ENCODE peak calls at places on chromosomes 16 and 17, in six cellular contexts. One of them, this sample, is unnamed.

GRCh38 chr17:1627987-1628855 is at the start of gene SLC43A2:
- DNase-seq in activated T-cell treated with anti-CD3 and anti-CD28 coated beads for 24 hours: peak; percentile 70
- DNase-seq in Right ventricle myocardium superior: peak; percentile 90
- DNase-seq in stimulated activated CD8-positive, alpha-beta memory T cell treated with anti-CD3 and anti-CD28 coated beads, Interleukin-2, amount 100 ng/mL, for 48 hours: peak; percentile 67
- DNase-seq in body of pancreas: peak; percentile 85
- DNase-seq in NCI-H526 treated with DMSO at 0.1 percent for 48 hours: peak; percentile 72
- DNase-seq in this sample: peak; percentile 89

GRCh38 chr17:6476834-6477210 is 32.6 kb downstream of the PIMREG start:
- DNase-seq in activated T-cell treated with anti-CD3 and anti-CD28 coated beads for 24 hours: no peak
- DNase-seq in Right ventricle myocardium superior: no peak
- DNase-seq in stimulated activated CD8-positive, alpha-beta memory T cell treated with anti-CD3 and anti-CD28 coated beads, Interleukin-2, amount 100 ng/mL, for 48 hours: no peak
- DNase-seq in body of pancreas: no peak
- DNase-seq in NCI-H526 treated with DMSO at 0.1 percent for 48 hours: no peak
- DNase-seq in this sample: peak; percentile 38

GRCh38 chr16:26672206-26672605 is 394.5 kb upstream of the C16orf82 start:
- DNase-seq in activated T-cell treated with anti-CD3 and anti-CD28 coated beads for 24 hours: peak; percentile 35
- DNase-seq in Right ventricle myocardium superior: no peak
- DNase-seq in stimulated activated CD8-positive, alpha-beta memory T cell treated with anti-CD3 and anti-CD28 coated beads, Interleukin-2, amount 100 ng/mL, for 48 hours: peak; percentile 9
- DNase-seq in body of pancreas: no peak
- DNase-seq in NCI-H526 treated with DMSO at 0.1 percent for 48 hours: no peak
- DNase-seq in this sample: no peak

GRCh38 chr17:46815474-46816353 is 2.8 kb downstream of the WNT3 start:
- DNase-seq in activated T-cell treated with anti-CD3 and anti-CD28 coated beads for 24 hours: no peak
- DNase-seq in Right ventricle myocardium superior: no peak
- DNase-seq in stimulated activated CD8-positive, alpha-beta memory T cell treated with anti-CD3 and anti-CD28 coated beads, Interleukin-2, amount 100 ng/mL, for 48 hours: no peak
- DNase-seq in body of pancreas: no peak
- DNase-seq in NCI-H526 treated with DMSO at 0.1 percent for 48 hours: no peak
- DNase-seq in this sample: no peak

GRCh38 chr16:50323335-50324011 is 45.3 kb downstream of the BRD7 start:
- DNase-seq in activated T-cell treated with anti-CD3 and anti-CD28 coated beads for 24 hours: no peak
- DNase-seq in Right ventricle myocardium superior: no peak
- DNase-seq in stimulated activated CD8-positive, alpha-beta memory T cell treated with anti-CD3 and anti-CD28 coated beads, Interleukin-2, amount 100 ng/mL, for 48 hours: no peak
- DNase-seq in body of pancreas: peak; percentile 15
- DNase-seq in NCI-H526 treated with DMSO at 0.1 percent for 48 hours: no peak
- DNase-seq in this sample: no peak

GRCh38 chr17:82338858-82339633 is 5.5 kb upstream of the SECTM1 start:
- DNase-seq in activated T-cell treated with anti-CD3 and anti-CD28 coated beads for 24 hours: no peak
- DNase-seq in Right ventricle myocardium superior: peak; percentile 49
- DNase-seq in stimulated activated CD8-positive, alpha-beta memory T cell treated with anti-CD3 and anti-CD28 coated beads, Interleukin-2, amount 100 ng/mL, for 48 hours: no peak
- DNase-seq in body of pancreas: peak; percentile 55
- DNase-seq in NCI-H526 treated with DMSO at 0.1 percent for 48 hours: no peak
- DNase-seq in this sample: peak; percentile 68

GRCh38 chr17:32116937-32117336 is 25.4 kb upstream of the RHOT1 start:
- DNase-seq in activated T-cell treated with anti-CD3 and anti-CD28 coated beads for 24 hours: no peak
- DNase-seq in Right ventricle myocardium superior: no peak
- DNase-seq in stimulated activated CD8-positive, alpha-beta memory T cell treated with anti-CD3 and anti-CD28 coated beads, Interleukin-2, amount 100 ng/mL, for 48 hours: no peak
- DNase-seq in body of pancreas: no peak
- DNase-seq in NCI-H526 treated with DMSO at 0.1 percent for 48 hours: no peak
- DNase-seq in this sample: no peak

GRCh38 chr17:76086384-76086783 is 7.4 kb downstream of the ZACN start:
- DNase-seq in activated T-cell treated with anti-CD3 and anti-CD28 coated beads for 24 hours: no peak
- DNase-seq in Right ventricle myocardium superior: no peak
- DNase-seq in stimulated activated CD8-positive, alpha-beta memory T cell treated with anti-CD3 and anti-CD28 coated beads, Interleukin-2, amount 100 ng/mL, for 48 hours: no peak
- DNase-seq in body of pancreas: no peak
- DNase-seq in NCI-H526 treated with DMSO at 0.1 percent for 48 hours: no peak
- DNase-seq in this sample: peak; percentile 22

GRCh38 chr16:67311607-67312449 is 14.7 kb downstream of the KCTD19 start:
- DNase-seq in activated T-cell treated with anti-CD3 and anti-CD28 coated beads for 24 hours: peak; percentile 80
- DNase-seq in Right ventricle myocardium superior: no peak
- DNase-seq in stimulated activated CD8-positive, alpha-beta memory T cell treated with anti-CD3 and anti-CD28 coated beads, Interleukin-2, amount 100 ng/mL, for 48 hours: peak; percentile 76
- DNase-seq in body of pancreas: no peak
- DNase-seq in NCI-H526 treated with DMSO at 0.1 percent for 48 hours: no peak
- DNase-seq in this sample: no peak

GRCh38 chr16:31367875-31368274 is 12.9 kb downstream of the ITGAX start:
- DNase-seq in activated T-cell treated with anti-CD3 and anti-CD28 coated beads for 24 hours: no peak
- DNase-seq in Right ventricle myocardium superior: no peak
- DNase-seq in stimulated activated CD8-positive, alpha-beta memory T cell treated with anti-CD3 and anti-CD28 coated beads, Interleukin-2, amount 100 ng/mL, for 48 hours: no peak
- DNase-seq in body of pancreas: no peak
- DNase-seq in NCI-H526 treated with DMSO at 0.1 percent for 48 hours: no peak
- DNase-seq in this sample: no peak

GRCh38 chr17:43554857-43555256 is 8.7 kb upstream of the ETV4 start:
- DNase-seq in activated T-cell treated with anti-CD3 and anti-CD28 coated beads for 24 hours: no peak
- DNase-seq in Right ventricle myocardium superior: no peak
- DNase-seq in stimulated activated CD8-positive, alpha-beta memory T cell treated with anti-CD3 and anti-CD28 coated beads, Interleukin-2, amount 100 ng/mL, for 48 hours: no peak
- DNase-seq in body of pancreas: no peak
- DNase-seq in NCI-H526 treated with DMSO at 0.1 percent for 48 hours: no peak
- DNase-seq in this sample: no peak

GRCh38 chr17:49567871-49568694 is 7.6 kb upstream of the NXPH3 start:
- DNase-seq in activated T-cell treated with anti-CD3 and anti-CD28 coated beads for 24 hours: peak; percentile 80
- DNase-seq in Right ventricle myocardium superior: peak; percentile 94
- DNase-seq in stimulated activated CD8-positive, alpha-beta memory T cell treated with anti-CD3 and anti-CD28 coated beads, Interleukin-2, amount 100 ng/mL, for 48 hours: peak; percentile 83
- DNase-seq in body of pancreas: peak; percentile 94
- DNase-seq in NCI-H526 treated with DMSO at 0.1 percent for 48 hours: peak; percentile 69
- DNase-seq in this sample: peak; percentile 89

GRCh38 chr16:85555549-85556455 is 57.3 kb upstream of the GSE1 start:
- DNase-seq in activated T-cell treated with anti-CD3 and anti-CD28 coated beads for 24 hours: no peak
- DNase-seq in Right ventricle myocardium superior: peak; percentile 57
- DNase-seq in stimulated activated CD8-positive, alpha-beta memory T cell treated with anti-CD3 and anti-CD28 coated beads, Interleukin-2, amount 100 ng/mL, for 48 hours: no peak
- DNase-seq in body of pancreas: peak; percentile 78
- DNase-seq in NCI-H526 treated with DMSO at 0.1 percent for 48 hours: peak; percentile 60
- DNase-seq in this sample: peak; percentile 78

GRCh38 chr16:57352636-57353047 is 5.9 kb upstream of the CCL22 start:
- DNase-seq in activated T-cell treated with anti-CD3 and anti-CD28 coated beads for 24 hours: no peak
- DNase-seq in Right ventricle myocardium superior: no peak
- DNase-seq in stimulated activated CD8-positive, alpha-beta memory T cell treated with anti-CD3 and anti-CD28 coated beads, Interleukin-2, amount 100 ng/mL, for 48 hours: no peak
- DNase-seq in body of pancreas: no peak
- DNase-seq in NCI-H526 treated with DMSO at 0.1 percent for 48 hours: no peak
- DNase-seq in this sample: no peak

GRCh38 chr16:58515871-58516767 is 802 bp downstream of the SETD6 start:
- DNase-seq in activated T-cell treated with anti-CD3 and anti-CD28 coated beads for 24 hours: no peak
- DNase-seq in Right ventricle myocardium superior: peak; percentile 62
- DNase-seq in stimulated activated CD8-positive, alpha-beta memory T cell treated with anti-CD3 and anti-CD28 coated beads, Interleukin-2, amount 100 ng/mL, for 48 hours: peak; percentile 34
- DNase-seq in body of pancreas: peak; percentile 85
- DNase-seq in NCI-H526 treated with DMSO at 0.1 percent for 48 hours: no peak
- DNase-seq in this sample: peak; percentile 84

GRCh38 chr17:48499248-48499647 is 31.6 kb downstream of the HOXB1 start:
- DNase-seq in activated T-cell treated with anti-CD3 and anti-CD28 coated beads for 24 hours: no peak
- DNase-seq in Right ventricle myocardium superior: no peak
- DNase-seq in stimulated activated CD8-positive, alpha-beta memory T cell treated with anti-CD3 and anti-CD28 coated beads, Interleukin-2, amount 100 ng/mL, for 48 hours: no peak
- DNase-seq in body of pancreas: no peak
- DNase-seq in NCI-H526 treated with DMSO at 0.1 percent for 48 hours: no peak
- DNase-seq in this sample: no peak

GRCh38 chr16:87227651-87228015 is 89.6 kb downstream of the C16orf95 start:
- DNase-seq in activated T-cell treated with anti-CD3 and anti-CD28 coated beads for 24 hours: no peak
- DNase-seq in Right ventricle myocardium superior: peak; percentile 58
- DNase-seq in stimulated activated CD8-positive, alpha-beta memory T cell treated with anti-CD3 and anti-CD28 coated beads, Interleukin-2, amount 100 ng/mL, for 48 hours: no peak
- DNase-seq in body of pancreas: no peak
- DNase-seq in NCI-H526 treated with DMSO at 0.1 percent for 48 hours: no peak
- DNase-seq in this sample: no peak

GRCh38 chr17:34979153-34979552 is 1.2 kb upstream of the LIG3 start:
- DNase-seq in activated T-cell treated with anti-CD3 and anti-CD28 coated beads for 24 hours: no peak
- DNase-seq in Right ventricle myocardium superior: no peak
- DNase-seq in stimulated activated CD8-positive, alpha-beta memory T cell treated with anti-CD3 and anti-CD28 coated beads, Interleukin-2, amount 100 ng/mL, for 48 hours: no peak
- DNase-seq in body of pancreas: no peak
- DNase-seq in NCI-H526 treated with DMSO at 0.1 percent for 48 hours: no peak
- DNase-seq in this sample: no peak

GRCh38 chr17:82917656-82918345 is 78.0 kb upstream of the ZNF750 start:
- DNase-seq in activated T-cell treated with anti-CD3 and anti-CD28 coated beads for 24 hours: no peak
- DNase-seq in Right ventricle myocardium superior: no peak
- DNase-seq in stimulated activated CD8-positive, alpha-beta memory T cell treated with anti-CD3 and anti-CD28 coated beads, Interleukin-2, amount 100 ng/mL, for 48 hours: peak; percentile 28
- DNase-seq in body of pancreas: peak; percentile 42
- DNase-seq in NCI-H526 treated with DMSO at 0.1 percent for 48 hours: no peak
- DNase-seq in this sample: peak; percentile 30

GRCh38 chr16:71430744-71431143 is 11.1 kb downstream of the TLE7 start:
- DNase-seq in activated T-cell treated with anti-CD3 and anti-CD28 coated beads for 24 hours: no peak
- DNase-seq in Right ventricle myocardium superior: no peak
- DNase-seq in stimulated activated CD8-positive, alpha-beta memory T cell treated with anti-CD3 and anti-CD28 coated beads, Interleukin-2, amount 100 ng/mL, for 48 hours: no peak
- DNase-seq in body of pancreas: no peak
- DNase-seq in NCI-H526 treated with DMSO at 0.1 percent for 48 hours: no peak
- DNase-seq in this sample: no peak

GRCh38 chr17:62860962-62861873 is 53.1 kb upstream of the MARCHF10 start:
- DNase-seq in activated T-cell treated with anti-CD3 and anti-CD28 coated beads for 24 hours: no peak
- DNase-seq in Right ventricle myocardium superior: no peak
- DNase-seq in stimulated activated CD8-positive, alpha-beta memory T cell treated with anti-CD3 and anti-CD28 coated beads, Interleukin-2, amount 100 ng/mL, for 48 hours: no peak
- DNase-seq in body of pancreas: no peak
- DNase-seq in NCI-H526 treated with DMSO at 0.1 percent for 48 hours: no peak
- DNase-seq in this sample: no peak

GRCh38 chr17:57585341-57586098 is 159.6 kb downstream of the CCDC182 start:
- DNase-seq in activated T-cell treated with anti-CD3 and anti-CD28 coated beads for 24 hours: no peak
- DNase-seq in Right ventricle myocardium superior: no peak
- DNase-seq in stimulated activated CD8-positive, alpha-beta memory T cell treated with anti-CD3 and anti-CD28 coated beads, Interleukin-2, amount 100 ng/mL, for 48 hours: no peak
- DNase-seq in body of pancreas: no peak
- DNase-seq in NCI-H526 treated with DMSO at 0.1 percent for 48 hours: no peak
- DNase-seq in this sample: no peak

GRCh38 chr16:4032768-4033167 is 83.5 kb downstream of the ADCY9 start:
- DNase-seq in activated T-cell treated with anti-CD3 and anti-CD28 coated beads for 24 hours: no peak
- DNase-seq in Right ventricle myocardium superior: peak; percentile 65
- DNase-seq in stimulated activated CD8-positive, alpha-beta memory T cell treated with anti-CD3 and anti-CD28 coated beads, Interleukin-2, amount 100 ng/mL, for 48 hours: no peak
- DNase-seq in body of pancreas: peak; percentile 94
- DNase-seq in NCI-H526 treated with DMSO at 0.1 percent for 48 hours: no peak
- DNase-seq in this sample: peak; percentile 82

GRCh38 chr16:11625769-11626168 is 39.0 kb upstream of the LITAF start:
- DNase-seq in activated T-cell treated with anti-CD3 and anti-CD28 coated beads for 24 hours: no peak
- DNase-seq in Right ventricle myocardium superior: no peak
- DNase-seq in stimulated activated CD8-positive, alpha-beta memory T cell treated with anti-CD3 and anti-CD28 coated beads, Interleukin-2, amount 100 ng/mL, for 48 hours: no peak
- DNase-seq in body of pancreas: no peak
- DNase-seq in NCI-H526 treated with DMSO at 0.1 percent for 48 hours: no peak
- DNase-seq in this sample: no peak

GRCh38 chr16:80300456-80300855 is 240.3 kb upstream of the DYNLRB2 start:
- DNase-seq in activated T-cell treated with anti-CD3 and anti-CD28 coated beads for 24 hours: no peak
- DNase-seq in Right ventricle myocardium superior: no peak
- DNase-seq in stimulated activated CD8-positive, alpha-beta memory T cell treated with anti-CD3 and anti-CD28 coated beads, Interleukin-2, amount 100 ng/mL, for 48 hours: no peak
- DNase-seq in body of pancreas: no peak
- DNase-seq in NCI-H526 treated with DMSO at 0.1 percent for 48 hours: no peak
- DNase-seq in this sample: no peak

GRCh38 chr17:40452921-40453378 is 9.7 kb downstream of the IGFBP4 start:
- DNase-seq in activated T-cell treated with anti-CD3 and anti-CD28 coated beads for 24 hours: no peak
- DNase-seq in Right ventricle myocardium superior: no peak
- DNase-seq in stimulated activated CD8-positive, alpha-beta memory T cell treated with anti-CD3 and anti-CD28 coated beads, Interleukin-2, amount 100 ng/mL, for 48 hours: no peak
- DNase-seq in body of pancreas: no peak
- DNase-seq in NCI-H526 treated with DMSO at 0.1 percent for 48 hours: no peak
- DNase-seq in this sample: no peak

GRCh38 chr17:53316988-53317387 is 505.7 kb upstream of the KIF2B start:
- DNase-seq in activated T-cell treated with anti-CD3 and anti-CD28 coated beads for 24 hours: no peak
- DNase-seq in Right ventricle myocardium superior: no peak
- DNase-seq in stimulated activated CD8-positive, alpha-beta memory T cell treated with anti-CD3 and anti-CD28 coated beads, Interleukin-2, amount 100 ng/mL, for 48 hours: no peak
- DNase-seq in body of pancreas: no peak
- DNase-seq in NCI-H526 treated with DMSO at 0.1 percent for 48 hours: no peak
- DNase-seq in this sample: no peak

GRCh38 chr17:9174779-9175574 is 153.7 kb downstream of the NTN1 start:
- DNase-seq in activated T-cell treated with anti-CD3 and anti-CD28 coated beads for 24 hours: no peak
- DNase-seq in Right ventricle myocardium superior: peak; percentile 64
- DNase-seq in stimulated activated CD8-positive, alpha-beta memory T cell treated with anti-CD3 and anti-CD28 coated beads, Interleukin-2, amount 100 ng/mL, for 48 hours: no peak
- DNase-seq in body of pancreas: no peak
- DNase-seq in NCI-H526 treated with DMSO at 0.1 percent for 48 hours: no peak
- DNase-seq in this sample: no peak

GRCh38 chr17:13084420-13084819 is 66.6 kb upstream of the ELAC2 start:
- DNase-seq in activated T-cell treated with anti-CD3 and anti-CD28 coated beads for 24 hours: no peak
- DNase-seq in Right ventricle myocardium superior: no peak
- DNase-seq in stimulated activated CD8-positive, alpha-beta memory T cell treated with anti-CD3 and anti-CD28 coated beads, Interleukin-2, amount 100 ng/mL, for 48 hours: no peak
- DNase-seq in body of pancreas: no peak
- DNase-seq in NCI-H526 treated with DMSO at 0.1 percent for 48 hours: no peak
- DNase-seq in this sample: no peak

GRCh38 chr16:48123104-48123788 is 32.5 kb downstream of the ABCC12 start:
- DNase-seq in activated T-cell treated with anti-CD3 and anti-CD28 coated beads for 24 hours: peak; percentile 60
- DNase-seq in Right ventricle myocardium superior: no peak
- DNase-seq in stimulated activated CD8-positive, alpha-beta memory T cell treated with anti-CD3 and anti-CD28 coated beads, Interleukin-2, amount 100 ng/mL, for 48 hours: peak; percentile 57
- DNase-seq in body of pancreas: no peak
- DNase-seq in NCI-H526 treated with DMSO at 0.1 percent for 48 hours: no peak
- DNase-seq in this sample: no peak

GRCh38 chr17:7740481-7741001 is 23.0 kb downstream of the DNAH2 start:
- DNase-seq in activated T-cell treated with anti-CD3 and anti-CD28 coated beads for 24 hours: no peak
- DNase-seq in Right ventricle myocardium superior: peak; percentile 53
- DNase-seq in stimulated activated CD8-positive, alpha-beta memory T cell treated with anti-CD3 and anti-CD28 coated beads, Interleukin-2, amount 100 ng/mL, for 48 hours: no peak
- DNase-seq in body of pancreas: peak; percentile 14
- DNase-seq in NCI-H526 treated with DMSO at 0.1 percent for 48 hours: no peak
- DNase-seq in this sample: no peak

GRCh38 chr17:8649157-8650118 is 18.9 kb upstream of the MYH10 start:
- DNase-seq in activated T-cell treated with anti-CD3 and anti-CD28 coated beads for 24 hours: no peak
- DNase-seq in Right ventricle myocardium superior: no peak
- DNase-seq in stimulated activated CD8-positive, alpha-beta memory T cell treated with anti-CD3 and anti-CD28 coated beads, Interleukin-2, amount 100 ng/mL, for 48 hours: no peak
- DNase-seq in body of pancreas: no peak
- DNase-seq in NCI-H526 treated with DMSO at 0.1 percent for 48 hours: no peak
- DNase-seq in this sample: no peak

GRCh38 chr16:9134739-9135138 is 43.3 kb downstream of the HAPSTR1 start:
- DNase-seq in activated T-cell treated with anti-CD3 and anti-CD28 coated beads for 24 hours: peak; percentile 38
- DNase-seq in Right ventricle myocardium superior: peak; percentile 66
- DNase-seq in stimulated activated CD8-positive, alpha-beta memory T cell treated with anti-CD3 and anti-CD28 coated beads, Interleukin-2, amount 100 ng/mL, for 48 hours: peak; percentile 40
- DNase-seq in body of pancreas: peak; percentile 62
- DNase-seq in NCI-H526 treated with DMSO at 0.1 percent for 48 hours: peak; percentile 17
- DNase-seq in this sample: peak; percentile 68

GRCh38 chr16:48556913-48557351 is 53.0 kb downstream of the N4BP1 start:
- DNase-seq in activated T-cell treated with anti-CD3 and anti-CD28 coated beads for 24 hours: peak; percentile 39
- DNase-seq in Right ventricle myocardium superior: no peak
- DNase-seq in stimulated activated CD8-positive, alpha-beta memory T cell treated with anti-CD3 and anti-CD28 coated beads, Interleukin-2, amount 100 ng/mL, for 48 hours: no peak
- DNase-seq in body of pancreas: no peak
- DNase-seq in NCI-H526 treated with DMSO at 0.1 percent for 48 hours: no peak
- DNase-seq in this sample: no peak

GRCh38 chr17:35289222-35289621 is 46.4 kb downstream of the SLFN5 start:
- DNase-seq in activated T-cell treated with anti-CD3 and anti-CD28 coated beads for 24 hours: no peak
- DNase-seq in Right ventricle myocardium superior: no peak
- DNase-seq in stimulated activated CD8-positive, alpha-beta memory T cell treated with anti-CD3 and anti-CD28 coated beads, Interleukin-2, amount 100 ng/mL, for 48 hours: no peak
- DNase-seq in body of pancreas: no peak
- DNase-seq in NCI-H526 treated with DMSO at 0.1 percent for 48 hours: no peak
- DNase-seq in this sample: no peak

GRCh38 chr16:10151718-10152117 is 30.5 kb downstream of the GRIN2A start:
- DNase-seq in activated T-cell treated with anti-CD3 and anti-CD28 coated beads for 24 hours: no peak
- DNase-seq in Right ventricle myocardium superior: no peak
- DNase-seq in stimulated activated CD8-positive, alpha-beta memory T cell treated with anti-CD3 and anti-CD28 coated beads, Interleukin-2, amount 100 ng/mL, for 48 hours: no peak
- DNase-seq in body of pancreas: no peak
- DNase-seq in NCI-H526 treated with DMSO at 0.1 percent for 48 hours: no peak
- DNase-seq in this sample: no peak

GRCh38 chr16:890217-890616 is 80.6 kb downstream of the LMF1 start:
- DNase-seq in activated T-cell treated with anti-CD3 and anti-CD28 coated beads for 24 hours: no peak
- DNase-seq in Right ventricle myocardium superior: peak; percentile 62
- DNase-seq in stimulated activated CD8-positive, alpha-beta memory T cell treated with anti-CD3 and anti-CD28 coated beads, Interleukin-2, amount 100 ng/mL, for 48 hours: no peak
- DNase-seq in body of pancreas: no peak
- DNase-seq in NCI-H526 treated with DMSO at 0.1 percent for 48 hours: no peak
- DNase-seq in this sample: peak; percentile 6

GRCh38 chr17:19364699-19365498 is 2.4 kb upstream of the B9D1 start:
- DNase-seq in activated T-cell treated with anti-CD3 and anti-CD28 coated beads for 24 hours: no peak
- DNase-seq in Right ventricle myocardium superior: peak; percentile 42
- DNase-seq in stimulated activated CD8-positive, alpha-beta memory T cell treated with anti-CD3 and anti-CD28 coated beads, Interleukin-2, amount 100 ng/mL, for 48 hours: no peak
- DNase-seq in body of pancreas: no peak
- DNase-seq in NCI-H526 treated with DMSO at 0.1 percent for 48 hours: no peak
- DNase-seq in this sample: peak; percentile 22

GRCh38 chr16:4612977-4613635 is 1.6 kb downstream of the UBALD1 start:
- DNase-seq in activated T-cell treated with anti-CD3 and anti-CD28 coated beads for 24 hours: no peak
- DNase-seq in Right ventricle myocardium superior: no peak
- DNase-seq in stimulated activated CD8-positive, alpha-beta memory T cell treated with anti-CD3 and anti-CD28 coated beads, Interleukin-2, amount 100 ng/mL, for 48 hours: no peak
- DNase-seq in body of pancreas: no peak
- DNase-seq in NCI-H526 treated with DMSO at 0.1 percent for 48 hours: no peak
- DNase-seq in this sample: no peak